ENCODE peak calls at places on chromosome 15, in four cellular contexts. K, T, H and B are unnamed samples.

GRCh38 chr15:74535388-74536084 is 5.5 kb upstream of the ARID3B start:
- DNase-seq in K (no peak), T (no peak), H (no peak), B (no peak)

GRCh38 chr15:79952329-79952728 is 18.7 kb downstream of the BCL2A1 start:
- DNase-seq in K (no peak), T (no peak), H (no peak), B (no peak)

GRCh38 chr15:100934735-100935134 is 15.6 kb downstream of the LRRK1 start:
- DNase-seq in K (no peak), T (no peak), H (no peak), B (no peak)

GRCh38 chr15:40421246-40422157 is 15.9 kb downstream of the IVD start:
- DNase-seq in K (peak; percentile 61), T (peak; percentile 68), H (peak; percentile 93), B (no peak)

GRCh38 chr15:34046471-34047145 is 7.6 kb upstream of the AVEN start:
- DNase-seq in K (no peak), T (no peak), H (no peak), B (no peak)

GRCh38 chr15:99248000-99248727 is 1.2 kb downstream of the TTC23 start:
- DNase-seq in K (no peak), T (no peak), H (no peak), B (no peak)

GRCh38 chr15:20355256-20355868 is 186.2 kb downstream of the GOLGA6L6 start:
- DNase-seq in K (no peak), T (no peak), H (peak; percentile 17), B (peak; percentile 73)

GRCh38 chr15:43134157-43134637 is 811 bp downstream of the TMEM62 start:
- DNase-seq in K (peak; percentile 7), T (no peak), H (no peak), B (no peak)

GRCh38 chr15:64843996-64844395 is 2.3 kb downstream of the PLEKHO2 start:
- DNase-seq in K (no peak), T (no peak), H (no peak), B (no peak)

GRCh38 chr15:46127361-46127874 is 492.6 kb downstream of the SQOR start:
- DNase-seq in K (no peak), T (no peak), H (no peak), B (no peak)

GRCh38 chr15:40706121-40706520 is 11.1 kb downstream of the RAD51 start:
- DNase-seq in K (no peak), T (no peak), H (no peak), B (no peak)

GRCh38 chr15:88605507-88606436 is 15.4 kb upstream of the AEN start:
- DNase-seq in K (peak; percentile 19), T (no peak), H (peak; percentile 72), B (no peak)

GRCh38 chr15:60087561-60087960 is 83.5 kb downstream of the FOXB1 start:
- DNase-seq in K (no peak), T (no peak), H (no peak), B (no peak)

GRCh38 chr15:66569461-66570137 is 3.8 kb upstream of the LCTL start:
- DNase-seq in K (no peak), T (no peak), H (no peak), B (no peak)

GRCh38 chr15:53758412-53758811 is 1.1 kb downstream of the WDR72 start:
- DNase-seq in K (no peak), T (no peak), H (no peak), B (no peak)

GRCh38 chr15:45499426-45499825 is 23.1 kb downstream of the SLC30A4 start:
- DNase-seq in K (peak; percentile 32), T (no peak), H (peak; percentile 35), B (no peak)

GRCh38 chr15:90664650-90665287 is 52.4 kb upstream of the BLM start:
- DNase-seq in K (peak; percentile 28), T (no peak), H (peak; percentile 70), B (no peak)

GRCh38 chr15:44813231-44813630 is 76.9 kb downstream of the TRIM69 start:
- DNase-seq in K (no peak), T (no peak), H (no peak), B (no peak)

GRCh38 chr15:34651962-34652725 is 68.7 kb upstream of the GOLGA8B start:
- DNase-seq in K (peak; percentile 6), T (no peak), H (no peak), B (no peak)

GRCh38 chr15:85623648-85624047 is 171.1 kb downstream of the KLHL25 start:
- DNase-seq in K (no peak), T (no peak), H (peak; percentile 28), B (no peak)

GRCh38 chr15:82539690-82540054 is 585 bp downstream of the RPS17 start:
- DNase-seq in K (no peak), T (no peak), H (no peak), B (no peak)

GRCh38 chr15:89377842-89378698 is 43.4 kb upstream of the POLG start:
- DNase-seq in K (no peak), T (no peak), H (peak; percentile 39), B (no peak)

GRCh38 chr15:90376789-90377188 is 11.3 kb upstream of the IQGAP1 start:
- DNase-seq in K (peak; percentile 72), T (peak; percentile 77), H (no peak), B (no peak)

GRCh38 chr15:73996939-73997338 is 2.4 kb downstream of the PML start:
- DNase-seq in K (peak; percentile 85), T (peak; percentile 52), H (peak; percentile 51), B (no peak)

GRCh38 chr15:73802336-73803105 is 49.4 kb upstream of the INSYN1 start:
- DNase-seq in K (no peak), T (no peak), H (no peak), B (peak; percentile 87)

GRCh38 chr15:58467121-58467721 is 35.4 kb downstream of the LIPC start:
- DNase-seq in K (no peak), T (no peak), H (no peak), B (no peak)

GRCh38 chr15:78341057-78341763 is 1.1 kb downstream of the CRABP1 start:
- DNase-seq in K (no peak), T (no peak), H (no peak), B (no peak)

GRCh38 chr15:95447486-95447885 is 883.0 kb upstream of the NR2F2 start:
- DNase-seq in K (no peak), T (no peak), H (no peak), B (no peak)

GRCh38 chr15:31302778-31303433 is 23.7 kb upstream of the KLF13 start:
- DNase-seq in K (no peak), T (no peak), H (no peak), B (no peak)

GRCh38 chr15:33098082-33099058 is 96.1 kb downstream of the FMN1 start:
- DNase-seq in K (peak; percentile 54), T (no peak), H (peak; percentile 77), B (no peak)